ENCODE peak calls at places on chromosomes 2 and 18, in seven cellular contexts. U is lung; D is osteoblast; A is H9; N is tibial nerve; M is right cardiac atrium; Q is CD8-positive, alpha-beta T cell. O is an unnamed sample.

GRCh38 chr2:144140896-144141295 is 379.0 kb downstream of the ZEB2 start:
- DNase-seq in U (no peak), D (no peak), A (no peak), N (no peak), M (no peak), Q (no peak), O (no peak)

GRCh38 chr18:2050702-2051201 is 520.6 kb downstream of the METTL4 start:
- DNase-seq in U (no peak), D (no peak), A (no peak), N (no peak), M (no peak), Q (no peak), O (no peak)

GRCh38 chr2:220127857-220128256 is 500.4 kb downstream of the SLC4A3 start:
- DNase-seq in U (no peak), D (no peak), A (no peak), N (no peak), M (no peak), Q (no peak), O (no peak)

GRCh38 chr2:144517825-144518699 is 1.9 kb downstream of the ZEB2 start:
- DNase-seq in U (no peak), D (no peak), A (no peak), N (no peak), M (peak; percentile 54), Q (no peak), O (no peak)

GRCh38 chr2:120749506-120750431 is 14.1 kb downstream of the GLI2 start:
- DNase-seq in U (peak; percentile 26), D (peak; percentile 81), A (peak; percentile 32), N (no peak), M (no peak), Q (no peak), O (no peak)

GRCh38 chr2:58871469-58872142 is 630.5 kb upstream of the FANCL start:
- DNase-seq in U (no peak), D (no peak), A (no peak), N (no peak), M (no peak), Q (no peak), O (no peak)

GRCh38 chr2:137357641-137358040 is 592.3 kb downstream of the THSD7B start:
- DNase-seq in U (no peak), D (no peak), A (no peak), N (no peak), M (no peak), Q (no peak), O (no peak)

GRCh38 chr2:54763636-54764291 is 40.3 kb downstream of the EML6 start:
- DNase-seq in U (no peak), D (no peak), A (peak; percentile 64), N (no peak), M (peak; percentile 57), Q (no peak), O (no peak)

GRCh38 chr18:75189696-75190095 is 19.2 kb downstream of the PTGR3 start:
- DNase-seq in U (no peak), D (peak; percentile 37), A (no peak), N (no peak), M (no peak), Q (no peak), O (no peak)

GRCh38 chr2:56077352-56077915 is 106.4 kb upstream of the CCDC85A start:
- DNase-seq in U (no peak), D (no peak), A (peak; percentile 48), N (no peak), M (no peak), Q (no peak), O (no peak)

GRCh38 chr2:33030326-33030725 is 83.6 kb downstream of the LTBP1 start:
- DNase-seq in U (no peak), D (no peak), A (no peak), N (no peak), M (no peak), Q (no peak), O (no peak)

GRCh38 chr2:230678451-230678850 is 34.2 kb upstream of the CAB39 start:
- DNase-seq in U (no peak), D (peak; percentile 71), A (no peak), N (no peak), M (no peak), Q (no peak), O (no peak)

GRCh38 chr2:239606955-239607794 is 206.4 kb upstream of the HDAC4 start:
- DNase-seq in U (no peak), D (no peak), A (no peak), N (no peak), M (peak; percentile 28), Q (no peak), O (no peak)

GRCh38 chr2:204452464-204453023 is 92.7 kb upstream of the PARD3B start:
- DNase-seq in U (peak; percentile 78), D (peak; percentile 71), A (peak; percentile 43), N (no peak), M (no peak), Q (no peak), O (no peak)

GRCh38 chr2:230981704-230982103 is 14.2 kb upstream of the SPATA3 start:
- DNase-seq in U (no peak), D (no peak), A (no peak), N (no peak), M (no peak), Q (peak; percentile 22), O (peak; percentile 67)

GRCh38 chr2:210663574-210663973 is 107.2 kb downstream of the CPS1 start:
- DNase-seq in U (no peak), D (peak; percentile 66), A (no peak), N (no peak), M (no peak), Q (no peak), O (no peak)

GRCh38 chr2:18829331-18829902 is 240.0 kb upstream of the NT5C1B start:
- DNase-seq in U (no peak), D (peak; percentile 62), A (no peak), N (no peak), M (no peak), Q (no peak), O (no peak)

GRCh38 chr2:52074139-52074719 is 1042.3 kb upstream of the NRXN1 start:
- DNase-seq in U (no peak), D (no peak), A (no peak), N (no peak), M (no peak), Q (no peak), O (no peak)

GRCh38 chr2:131029812-131030211 is 63.4 kb downstream of the FAM168B start:
- DNase-seq in U (no peak), D (no peak), A (no peak), N (no peak), M (no peak), Q (no peak), O (no peak)

GRCh38 chr2:43495727-43496126 is 100.1 kb downstream of the THADA start:
- DNase-seq in U (no peak), D (no peak), A (no peak), N (no peak), M (no peak), Q (no peak), O (no peak)

GRCh38 chr2:43519711-43520221 is 76.1 kb downstream of the THADA start:
- DNase-seq in U (no peak), D (peak; percentile 77), A (no peak), N (no peak), M (no peak), Q (no peak), O (no peak)

GRCh38 chr2:19580264-19580663 is 221.8 kb upstream of the OSR1 start:
- DNase-seq in U (no peak), D (no peak), A (no peak), N (no peak), M (no peak), Q (no peak), O (no peak)

GRCh38 chr2:208370881-208371633 is 35.5 kb upstream of the PTH2R start:
- DNase-seq in U (no peak), D (no peak), A (no peak), N (no peak), M (no peak), Q (no peak), O (no peak)

GRCh38 chr2:185970148-185970852 is 231.7 kb downstream of the FSIP2 start:
- DNase-seq in U (no peak), D (no peak), A (no peak), N (no peak), M (no peak), Q (no peak), O (no peak)

GRCh38 chr18:75869197-75869596 is 441.7 kb upstream of the SMIM21 start:
- DNase-seq in U (no peak), D (no peak), A (no peak), N (no peak), M (no peak), Q (no peak), O (no peak)

DNA sequence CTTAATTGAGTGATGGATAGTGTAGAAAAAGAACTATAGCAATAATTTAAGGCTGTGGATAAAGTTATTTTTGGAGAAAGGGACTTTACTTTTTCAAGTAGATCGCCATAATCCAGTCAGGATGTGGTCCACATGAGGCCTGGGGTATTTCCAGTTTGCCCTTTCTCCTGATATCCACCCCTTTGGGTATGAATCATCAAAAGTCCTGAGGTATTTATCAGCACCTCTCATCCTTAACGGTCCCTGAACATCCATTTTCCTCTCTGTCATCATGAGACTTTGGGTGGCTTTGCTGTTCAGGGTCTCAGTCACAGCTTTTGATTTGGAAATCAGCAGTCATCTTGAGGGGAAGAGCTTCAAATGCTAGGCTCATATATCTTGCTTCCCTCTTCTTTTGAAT is 39.3 kb upstream of the ELAC1 start:
- DNase-seq in U (no peak), D (peak; percentile 52), A (no peak), N (no peak), M (no peak), Q (no peak), O (no peak)
- H3K9me3 ChIP-seq in U (no peaks in the 10 kb centered on the region), D (no peaks in the 10 kb centered on the region), A (no peaks in the 10 kb centered on the region), N (no peaks in the 10 kb centered on the region), M (no peaks in the 10 kb centered on the region), Q (no peaks in the 10 kb centered on the region), O (no peaks in the 10 kb centered on the region)

DNA sequence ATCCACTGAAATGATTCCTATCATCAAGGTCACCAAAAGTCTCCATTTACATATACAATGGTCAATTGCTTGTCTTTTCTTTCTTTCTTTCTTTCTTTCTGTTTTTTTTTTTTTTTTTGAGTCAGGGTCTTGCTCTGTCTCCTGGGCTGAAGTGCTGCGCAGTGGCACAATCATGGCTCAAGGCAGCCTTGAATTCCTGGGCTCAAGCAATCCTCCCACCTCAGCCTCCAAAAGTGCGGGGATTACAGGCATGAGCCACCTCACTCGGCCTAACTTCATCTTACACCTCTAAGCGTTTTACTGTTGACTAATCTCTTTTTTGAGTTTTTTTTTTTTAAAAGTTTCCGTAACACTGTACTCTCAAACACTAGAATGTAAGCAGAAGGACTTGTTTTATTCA is 867 bp downstream of the SF3B6 start:
- DNase-seq in U (no peak), D (no peak), A (no peak), N (no peak), M (no peak), Q (no peak), O (no peak)
- H3K27ac ChIP-seq in U (no peak overlapping the region), D (peak overlapping the region; percentile 81), A (no peak overlapping the region), N (peak overlapping the region; percentile 95), M (no peak overlapping the region), Q (no peak overlapping the region), O (peak overlapping the region; percentile 93)

DNA sequence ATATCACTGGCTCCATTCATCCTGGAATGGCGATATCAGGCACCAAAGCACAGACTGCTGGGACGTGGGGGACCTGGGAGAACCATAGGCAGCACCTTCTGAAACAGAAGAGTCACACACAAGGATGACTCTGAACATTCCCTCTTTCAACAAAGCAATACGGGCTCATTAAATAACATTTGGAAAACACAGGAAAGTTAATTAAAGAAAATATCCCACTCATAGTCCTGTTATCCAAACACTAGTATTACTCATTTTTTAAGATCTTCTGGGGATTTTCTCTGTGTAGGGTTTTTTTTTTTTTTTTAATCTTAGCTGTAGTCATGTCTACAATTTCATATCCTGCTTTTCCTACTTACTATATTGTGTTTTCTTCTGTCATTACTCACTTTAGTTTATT is 69.9 kb upstream of the SP3 start:
- DNase-seq in U (no peak), D (peak; percentile 79), A (no peak), N (no peak), M (no peak), Q (no peak), O (no peak)
- H3K4me1 ChIP-seq in U (peaks cover 3% of the 10 kb centered on the region), D (peaks cover 47% of the 10 kb centered on the region), A (peaks cover 5% of the 10 kb centered on the region), N (no peaks in the 10 kb centered on the region), M (peaks cover 6% of the 10 kb centered on the region), Q (peaks cover 5% of the 10 kb centered on the region), O (peaks cover 7% of the 10 kb centered on the region)

GRCh38 chr2:41597672-41598071 is 450.1 kb upstream of the PKDCC start:
- DNase-seq in U (no peak), D (no peak), A (no peak), N (no peak), M (no peak), Q (no peak), O (no peak)
- H3K9me3 ChIP-seq in U (no peaks in the 10 kb centered on the region), D (no peaks in the 10 kb centered on the region), A (no peaks in the 10 kb centered on the region), N (no peaks in the 10 kb centered on the region), M (no peaks in the 10 kb centered on the region), Q (no peaks in the 10 kb centered on the region), O (no peaks in the 10 kb centered on the region)

O was measured in CD8-positive, alpha-beta memory T cell.